ENCODE peak calls at places on chromosomes 1 and 21, in five cellular contexts. O is pancreas, Q is AG10803, D is sigmoid colon, C is Panc1. B is an unnamed sample.

GRCh38 chr1:41528106-41528505 is 43.6 kb upstream of the EDN2 start:
- DNase-seq in O (peak), Q (no peak), D (peak), C (no peak), B (no peak)

GRCh38 chr1:30955448-30956015 is 47.0 kb upstream of the SDC3 start:
- DNase-seq in O (no peak), Q (peak), D (no peak), C (no peak), B (no peak)

GRCh38 chr1:179742717-179743678 is at the start of gene FAM163A:
- DNase-seq in O (peak), Q (no peak), D (no peak), C (no peak), B (peak)

GRCh38 chr1:182978158-182978853 is 25.3 kb upstream of the SHCBP1L start:
- DNase-seq in O (no peak), Q (no peak), D (no peak), C (no peak), B (no peak)

GRCh38 chr1:214445846-214446614 is 105.4 kb downstream of the PTPN14 start:
- DNase-seq in O (no peak), Q (peak), D (no peak), C (no peak), B (no peak)

GRCh38 chr1:75725256-75725655 is 747 bp downstream of the ACADM start:
- DNase-seq in O (no peak), Q (peak), D (no peak), C (no peak), B (no peak)

GRCh38 chr1:40162791-40163441 is 1.7 kb downstream of the RLF start:
- DNase-seq in O (no peak), Q (peak), D (no peak), C (no peak), B (peak)

GRCh38 chr1:234176000-234176399 is 197.3 kb upstream of the COA6 start:
- DNase-seq in O (no peak), Q (no peak), D (no peak), C (no peak), B (no peak)

GRCh38 chr1:54398963-54399528 is 7.1 kb downstream of the SSBP3 start:
- DNase-seq in O (no peak), Q (no peak), D (no peak), C (no peak), B (no peak)

GRCh38 chr1:81443288-81443687 is 357.4 kb upstream of the ADGRL2 start:
- DNase-seq in O (no peak), Q (no peak), D (no peak), C (no peak), B (no peak)

GRCh38 chr1:1760715-1761114 is 17.6 kb downstream of the NADK start:
- DNase-seq in O (no peak), Q (no peak), D (no peak), C (no peak), B (no peak)

GRCh38 chr1:60571811-60572210 is 498.2 kb upstream of the C1orf87 start:
- DNase-seq in O (no peak), Q (peak), D (no peak), C (no peak), B (no peak)

GRCh38 chr1:223129229-223129851 is 13.7 kb downstream of the TLR5 start:
- DNase-seq in O (peak), Q (peak), D (peak), C (no peak), B (peak)

GRCh38 chr21:18449586-18449985 is 46.0 kb upstream of the TMPRSS15 start:
- DNase-seq in O (no peak), Q (no peak), D (no peak), C (no peak), B (no peak)

GRCh38 chr1:8938232-8939117 is 7.2 kb upstream of the CA6 start:
- DNase-seq in O (no peak), Q (no peak), D (no peak), C (no peak), B (no peak)

GRCh38 chr1:21619041-21619947 is 49.9 kb downstream of the RAP1GAP start:
- DNase-seq in O (peak), Q (no peak), D (no peak), C (no peak), B (no peak)

GRCh38 chr1:108877858-108878257 is 1.1 kb downstream of the GPSM2 start:
- DNase-seq in O (no peak), Q (peak), D (no peak), C (no peak), B (no peak)

GRCh38 chr1:55304306-55304705 is 89.1 kb upstream of the USP24 start:
- DNase-seq in O (no peak), Q (no peak), D (no peak), C (no peak), B (no peak)

GRCh38 chr1:228836427-228836826 is 101.1 kb downstream of the RHOU start:
- DNase-seq in O (no peak), Q (no peak), D (no peak), C (no peak), B (no peak)

GRCh38 chr21:37357691-37358090 is 8.9 kb upstream of the DYRK1A start:
- DNase-seq in O (no peak), Q (no peak), D (no peak), C (no peak), B (no peak)

GRCh38 chr1:155983191-155984023 is 5.1 kb upstream of the ARHGEF2 start:
- DNase-seq in O (no peak), Q (peak), D (peak), C (peak), B (no peak)

GRCh38 chr21:16573581-16573980 is 843.8 kb downstream of the USP25 start:
- DNase-seq in O (no peak), Q (peak), D (no peak), C (no peak), B (no peak)

GRCh38 chr1:12438349-12438924 is 179.6 kb downstream of the DHRS3 start:
- DNase-seq in O (no peak), Q (peak), D (no peak), C (no peak), B (peak)

GRCh38 chr1:185087101-185087500 is 41.7 kb downstream of the RNF2 start:
- DNase-seq in O (no peak), Q (no peak), D (no peak), C (no peak), B (no peak)
- TF ChIP-seq CTCF in O (no peak), Q (no peak), D (no peak), C (no peak), B (no peak)

GRCh38 chr1:209552406-209553264 is 30.9 kb upstream of the CAMK1G start:
- DNase-seq in O (no peak), Q (no peak), D (no peak), C (no peak), B (no peak)

GRCh38 chr1:209547626-209548025 is 35.9 kb upstream of the CAMK1G start:
- DNase-seq in O (no peak), Q (no peak), D (no peak), C (no peak), B (no peak)

GRCh38 chr1:209546390-209547080 is 37.0 kb upstream of the CAMK1G start:
- DNase-seq in O (no peak), Q (no peak), D (no peak), C (no peak), B (no peak)

GRCh38 chr1:209550519-209550918 is 33.0 kb upstream of the CAMK1G start:
- DNase-seq in O (no peak), Q (no peak), D (no peak), C (no peak), B (no peak)

DNA sequence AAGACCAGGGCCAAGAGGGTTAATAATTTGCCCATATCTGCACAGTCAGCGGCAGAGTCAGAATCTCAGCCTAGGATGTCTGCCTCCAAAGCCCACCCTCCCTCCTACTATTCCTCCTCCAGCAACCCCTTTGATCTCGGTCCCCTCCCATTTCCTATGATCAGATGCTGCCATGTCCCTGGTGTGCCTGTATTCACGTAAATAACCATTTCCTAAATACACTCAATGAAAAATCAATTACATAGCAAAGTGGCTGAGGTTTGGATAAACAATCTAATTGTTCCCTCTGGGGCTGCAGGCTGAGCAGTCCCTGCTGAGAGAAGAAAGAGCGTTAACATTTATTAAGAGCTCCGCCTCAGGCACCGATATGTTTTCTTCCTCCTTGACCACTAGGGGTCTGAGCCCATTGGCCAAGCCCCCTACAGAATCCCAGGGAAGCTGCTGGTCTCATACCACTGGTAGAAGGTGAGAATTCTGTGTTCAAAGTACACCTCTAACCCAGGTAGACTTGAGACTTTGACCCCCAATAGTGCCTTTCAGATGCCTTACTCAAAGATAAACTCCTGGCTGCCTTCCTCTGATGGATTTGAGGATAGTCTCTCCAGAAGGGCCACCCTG is 34.0 kb upstream of the CAMK1G start:
- DNase-seq in O (no peak), Q (no peak), D (no peak), C (no peak), B (no peak)
- TF ChIP-seq CTCF in O (no peak), Q (no peak), D (no peak), C (peak), B (no peak)

GRCh38 chr1:237565236-237565635 is 325.5 kb downstream of the ZP4 start:
- DNase-seq in O (no peak), Q (no peak), D (no peak), C (no peak), B (no peak)

GRCh38 chr1:237566581-237566980 is 324.1 kb downstream of the ZP4 start:
- DNase-seq in O (no peak), Q (no peak), D (no peak), C (no peak), B (no peak)

GRCh38 chr1:237556911-237557310 is 333.8 kb downstream of the ZP4 start:
- DNase-seq in O (no peak), Q (no peak), D (no peak), C (no peak), B (no peak)

DNA sequence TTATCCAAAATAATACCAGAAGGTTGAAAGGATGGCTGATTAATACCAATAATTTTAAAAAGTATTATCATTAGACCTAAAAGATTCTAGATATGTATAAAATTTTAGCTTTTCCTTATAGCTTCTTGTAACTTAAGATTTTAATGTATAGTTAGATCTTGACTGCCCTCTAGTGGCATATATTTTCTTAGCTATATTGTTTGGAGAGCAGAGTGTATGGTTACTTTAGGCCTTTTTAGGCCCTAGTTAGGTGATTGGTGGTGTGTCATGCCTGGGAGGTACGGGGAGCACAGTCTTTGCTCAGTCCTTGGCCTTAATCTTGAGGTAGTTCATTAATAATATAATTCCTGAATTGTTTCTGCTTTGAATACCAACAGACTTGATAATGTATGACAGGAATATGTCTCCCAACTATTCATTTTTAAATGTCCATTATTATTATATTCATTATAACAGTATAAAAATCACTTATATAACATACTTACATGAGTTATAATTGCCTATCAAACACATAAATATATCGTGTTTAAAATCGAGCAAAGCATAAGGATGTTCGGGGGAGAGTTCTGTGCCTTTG is 328.4 kb downstream of the ZP4 start:
- DNase-seq in O (no peak), Q (peak), D (no peak), C (peak), B (peak)
- TF ChIP-seq CTCF in O (peak), Q (peak), D (no peak), C (peak), B (peak)

DNA sequence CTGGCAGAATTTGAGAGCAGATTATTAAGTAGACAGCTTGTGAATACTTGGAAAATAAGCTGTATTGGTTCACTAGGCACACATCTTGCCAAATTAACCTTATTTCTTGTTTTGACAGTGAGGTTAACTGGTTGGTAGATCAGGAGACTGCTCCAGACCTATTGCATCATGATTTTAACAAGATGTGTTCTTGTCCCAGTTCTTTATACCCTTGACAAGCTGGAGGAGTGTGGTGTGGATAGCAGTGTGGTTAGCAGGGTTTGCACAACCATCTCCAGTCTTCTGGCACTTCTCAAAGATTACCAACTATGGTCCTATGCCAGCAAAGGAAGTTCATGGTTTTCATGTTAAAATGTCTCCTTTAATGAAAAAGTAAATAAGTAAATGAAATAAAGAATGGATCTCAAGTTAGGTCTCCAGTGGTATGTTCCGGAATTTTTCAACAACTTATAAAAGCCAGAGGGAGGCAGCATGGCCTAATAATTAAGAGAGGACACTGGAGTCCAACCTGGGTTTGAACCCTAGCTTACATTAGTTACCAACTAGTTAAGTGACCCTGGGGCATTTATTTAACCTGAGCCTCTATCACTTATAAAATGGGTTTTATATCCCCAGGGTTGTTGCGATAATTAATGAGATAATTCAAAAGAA is 34.1 kb downstream of the DDX20 start:
- DNase-seq in O (no peak), Q (peak), D (no peak), C (no peak), B (no peak)
- TF ChIP-seq CTCF in O (no peak), Q (peak), D (no peak), C (no peak), B (no peak)